ENCODE peak calls at places on chromosomes 11 and 22, in five cellular contexts. M is RWPE1, W is breast epithelium, B is activated T-helper 1 cell treated with Interleukin-2 at 50 U/mL for 16 hours, F is choroid plexus epithelial cell. A is an unnamed sample.

GRCh38 chr11:102139081-102139498 is 28.8 kb downstream of the YAP1 start:
- DNase-seq in M (peak; percentile 60), W (no peak), B (no peak), F (peak; percentile 78), A (peak; percentile 55)

GRCh38 chr22:22558972-22559603 is at the start of gene PRAME:
- DNase-seq in M (peak; percentile 8), W (no peak), B (peak; percentile 29), F (peak; percentile 55), A (peak; percentile 81)

GRCh38 chr22:30423296-30423958 is 2.1 kb upstream of the MTFP1 start:
- DNase-seq in M (peak; percentile 34), W (peak; percentile 58), B (no peak), F (peak; percentile 84), A (no peak)

GRCh38 chr11:66329165-66329673 is 7.0 kb downstream of the RIN1 start:
- DNase-seq in M (no peak), W (no peak), B (no peak), F (no peak), A (no peak)

GRCh38 chr11:100849914-100850235 is 162.8 kb downstream of the ARHGAP42 start:
- DNase-seq in M (no peak), W (no peak), B (no peak), F (peak; percentile 55), A (no peak)

GRCh38 chr22:23542933-23543332 is 37.2 kb downstream of the IGLL1 start:
- DNase-seq in M (no peak), W (no peak), B (no peak), F (peak; percentile 48), A (peak; percentile 36)

GRCh38 chr11:115693002-115693401 is 188.8 kb upstream of the CADM1 start:
- DNase-seq in M (no peak), W (no peak), B (no peak), F (no peak), A (no peak)

GRCh38 chr11:124861670-124862069 is 3.6 kb upstream of the ROBO3 start:
- DNase-seq in M (no peak), W (no peak), B (no peak), F (no peak), A (no peak)

GRCh38 chr22:48581821-48582469 is 1245.7 kb downstream of the BRD1 start:
- DNase-seq in M (no peak), W (no peak), B (no peak), F (no peak), A (peak; percentile 48)

GRCh38 chr11:63920126-63920869 is 3.3 kb upstream of the RCOR2 start:
- DNase-seq in M (no peak), W (no peak), B (no peak), F (no peak), A (peak; percentile 90)

GRCh38 chr11:122150484-122151124 is 34.6 kb upstream of the BLID start:
- DNase-seq in M (no peak), W (no peak), B (no peak), F (no peak), A (no peak)

GRCh38 chr11:75140269-75141138 is 10.4 kb upstream of the SLCO2B1 start:
- DNase-seq in M (peak; percentile 46), W (no peak), B (peak; percentile 67), F (peak; percentile 41), A (peak; percentile 69)

GRCh38 chr11:35138949-35139881 is at the start of gene CD44:
- DNase-seq in M (peak; percentile 93), W (peak; percentile 73), B (peak; percentile 74), F (peak; percentile 58), A (peak; percentile 69)

GRCh38 chr11:45485070-45485716 is 180.2 kb downstream of the CHST1 start:
- DNase-seq in M (no peak), W (no peak), B (no peak), F (peak; percentile 6), A (peak; percentile 71)

GRCh38 chr11:123357990-123358827 is 71.9 kb upstream of the GRAMD1B start:
- DNase-seq in M (peak; percentile 11), W (no peak), B (no peak), F (peak; percentile 18), A (peak; percentile 57)

GRCh38 chr11:36187618-36188017 is 101.6 kb downstream of the COMMD9 start:
- DNase-seq in M (no peak), W (no peak), B (no peak), F (no peak), A (no peak)

GRCh38 chr11:6523253-6523652 is 26.2 kb downstream of the DNHD1 start:
- DNase-seq in M (peak; percentile 52), W (no peak), B (no peak), F (peak; percentile 79), A (peak; percentile 19)

GRCh38 chr22:36860821-36861659 is at the start of gene NCF4:
- DNase-seq in M (no peak), W (no peak), B (peak; percentile 13), F (no peak), A (no peak)

GRCh38 chr11:105741488-105742020 is 131.7 kb downstream of the GRIA4 start:
- DNase-seq in M (no peak), W (no peak), B (no peak), F (no peak), A (no peak)

GRCh38 chr22:44363214-44363979 is 50.6 kb upstream of the SHISAL1 start:
- DNase-seq in M (peak; percentile 48), W (peak; percentile 76), B (no peak), F (peak; percentile 19), A (no peak)

GRCh38 chr11:69249641-69250502 is 44.1 kb upstream of the MYEOV start:
- DNase-seq in M (no peak), W (no peak), B (no peak), F (peak; percentile 79), A (peak; percentile 89)

GRCh38 chr11:79092791-79093313 is 348.0 kb downstream of the TENM4 start:
- DNase-seq in M (peak; percentile 94), W (peak; percentile 36), B (no peak), F (peak; percentile 91), A (peak; percentile 37)

GRCh38 chr11:64385953-64386704 is 27.2 kb downstream of the RPS6KA4 start:
- DNase-seq in M (no peak), W (peak; percentile 68), B (no peak), F (peak; percentile 17), A (peak; percentile 53)

GRCh38 chr22:42963231-42963595 is 51.7 kb downstream of the PACSIN2 start:
- DNase-seq in M (no peak), W (no peak), B (no peak), F (no peak), A (no peak)

GRCh38 chr11:126544311-126545056 is 189.0 kb downstream of the ST3GAL4 start:
- DNase-seq in M (no peak), W (peak; percentile 72), B (no peak), F (peak; percentile 28), A (peak; percentile 83)

GRCh38 chr11:46895821-46896220 is 22.5 kb downstream of the LRP4 start:
- DNase-seq in M (no peak), W (peak; percentile 80), B (no peak), F (no peak), A (no peak)

GRCh38 chr11:10735532-10736465 is 15.2 kb upstream of the CTR9 start:
- DNase-seq in M (peak; percentile 93), W (peak; percentile 80), B (peak; percentile 71), F (peak; percentile 98), A (peak; percentile 97)

GRCh38 chr22:46933526-46933925 is 171.1 kb downstream of the TBC1D22A start:
- DNase-seq in M (no peak), W (no peak), B (no peak), F (no peak), A (no peak)

GRCh38 chr22:19782533-19782932 is 22.0 kb downstream of the TBX1 start:
- DNase-seq in M (no peak), W (no peak), B (no peak), F (no peak), A (no peak)

GRCh38 chr11:116144387-116144958 is 628.3 kb downstream of the BUD13 start:
- DNase-seq in M (no peak), W (no peak), B (no peak), F (no peak), A (peak; percentile 42)

GRCh38 chr11:68994891-68995280 is 14.1 kb upstream of the MRGPRD start:
- DNase-seq in M (no peak), W (no peak), B (no peak), F (no peak), A (no peak)

GRCh38 chr11:84339796-84340195 is 1053.6 kb upstream of the CCDC90B start:
- DNase-seq in M (no peak), W (no peak), B (no peak), F (no peak), A (no peak)

GRCh38 chr11:119085523-119085878 is 820 bp downstream of the HMBS start:
- DNase-seq in M (no peak), W (no peak), B (no peak), F (no peak), A (no peak)

GRCh38 chr11:36627471-36627870 is 29.4 kb upstream of the RAG2 start:
- DNase-seq in M (no peak), W (no peak), B (no peak), F (no peak), A (no peak)

GRCh38 chr22:19508024-19508776 is 16.0 kb downstream of the CLDN5 start:
- DNase-seq in M (no peak), W (no peak), B (no peak), F (no peak), A (no peak)

A was measured in mesendoderm.